ENCODE peak calls at places on chromosomes 6 and 20, in four cellular contexts. I is K562, E is HepG2, P is GM12878. X is an unnamed sample.

GRCh38 chr6:15246217-15247211 is 645 bp downstream of the JARID2 start:
- DNase-seq in I (no peak), E (no peak), P (no peak), X (no peak)

GRCh38 chr6:168147205-168147738 is 68.3 kb upstream of the FRMD1 start:
- DNase-seq in I (no peak), E (no peak), P (no peak), X (no peak)

GRCh38 chr20:23585808-23586734 is 17.8 kb upstream of the CST9L start:
- DNase-seq in I (no peak), E (peak; percentile 96), P (no peak), X (no peak)

GRCh38 chr6:130829333-130829910 is 2.2 kb downstream of the SMLR1 start:
- DNase-seq in I (no peak), E (no peak), P (no peak), X (no peak)

GRCh38 chr20:12466915-12467314 is 541.9 kb upstream of the SPTLC3 start:
- DNase-seq in I (no peak), E (no peak), P (no peak), X (peak; percentile 37)

GRCh38 chr6:5478380-5478779 is 217.1 kb downstream of the FARS2 start:
- DNase-seq in I (no peak), E (no peak), P (no peak), X (no peak)

GRCh38 chr20:52481443-52481842 is 289.9 kb upstream of the ZFP64 start:
- DNase-seq in I (no peak), E (no peak), P (no peak), X (no peak)

GRCh38 chr6:36847152-36847551 is 7.9 kb upstream of the CPNE5 start:
- DNase-seq in I (no peak), E (no peak), P (no peak), X (no peak)

GRCh38 chr20:46358336-46359058 is 47.9 kb downstream of the ELMO2 start:
- DNase-seq in I (no peak), E (no peak), P (no peak), X (no peak)

GRCh38 chr6:118080547-118080946 is 173.5 kb downstream of the SLC35F1 start:
- DNase-seq in I (no peak), E (no peak), P (no peak), X (peak; percentile 60)

GRCh38 chr6:112827793-112828192 is 480.7 kb downstream of the RFPL4B start:
- DNase-seq in I (no peak), E (no peak), P (peak; percentile 62), X (no peak)

GRCh38 chr6:68343901-68344300 is 291.2 kb upstream of the ADGRB3 start:
- DNase-seq in I (peak; percentile 57), E (peak; percentile 26), P (no peak), X (peak; percentile 91)

GRCh38 chr6:44012078-44012493 is 115.2 kb downstream of the MRPL14 start:
- DNase-seq in I (no peak), E (no peak), P (no peak), X (no peak)

GRCh38 chr6:16296061-16296670 is 57.8 kb downstream of the GMPR start:
- DNase-seq in I (no peak), E (no peak), P (no peak), X (no peak)

GRCh38 chr6:142716097-142716496 is 228.9 kb downstream of the HIVEP2 start:
- DNase-seq in I (no peak), E (peak; percentile 81), P (no peak), X (peak; percentile 23)

GRCh38 chr20:51497542-51498467 is 44.7 kb downstream of the NFATC2 start:
- DNase-seq in I (no peak), E (no peak), P (peak; percentile 26), X (no peak)

GRCh38 chr20:22216984-22217383 is 367.4 kb downstream of the FOXA2 start:
- DNase-seq in I (no peak), E (no peak), P (no peak), X (no peak)

GRCh38 chr6:24763578-24763977 is 11.2 kb upstream of the GMNN start:
- DNase-seq in I (no peak), E (no peak), P (no peak), X (no peak)

GRCh38 chr6:145865175-145865574 is 50.6 kb upstream of the FBXO30 start:
- DNase-seq in I (no peak), E (no peak), P (no peak), X (no peak)

GRCh38 chr6:149079911-149080501 is 237.5 kb upstream of the TAB2 start:
- DNase-seq in I (no peak), E (no peak), P (no peak), X (no peak)

DNA sequence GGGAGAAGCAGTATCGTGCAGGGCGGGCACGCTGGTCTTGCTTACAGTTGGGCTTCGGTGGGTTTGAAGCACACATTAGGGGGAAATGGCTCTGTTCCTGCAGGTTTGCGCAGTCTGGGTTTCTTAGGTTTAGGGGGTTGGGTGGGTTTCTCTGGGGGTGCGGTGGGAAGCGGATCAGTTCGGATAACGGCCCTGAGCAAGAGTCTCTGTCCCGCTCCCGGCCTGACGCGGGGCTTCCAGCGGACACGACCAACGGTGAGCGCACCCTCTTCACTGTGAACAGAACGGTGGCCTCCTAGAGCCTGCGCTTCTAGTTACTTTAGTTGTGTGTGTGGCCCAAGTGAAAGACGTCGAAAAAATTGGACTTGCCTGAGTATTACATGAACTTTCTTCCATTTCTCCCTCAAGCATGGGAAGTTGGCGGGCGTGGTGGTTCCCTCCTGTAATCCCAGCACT is 635 bp upstream of the ELOVL2 start:
- DNase-seq in I (no peak), E (no peak), P (no peak), X (peak; percentile 47)
- H2AFZ ChIP-seq in I (peak overlapping the region; percentile 83), E (no peak overlapping the region), P (no peak overlapping the region), X (peak overlapping the region; percentile 95)

GRCh38 chr6:116060572-116061283 is at the start of gene FRK:
- DNase-seq in I (no peak), E (peak; percentile 93), P (no peak), X (peak; percentile 49)
- TF ChIP-seq JUNB in I (no peak), E (no peak), P (no peak), X (no peak)

GRCh38 chr20:20371133-20371532 is 3.2 kb downstream of the INSM1 start:
- DNase-seq in I (no peak), E (no peak), P (no peak), X (peak; percentile 46)

GRCh38 chr20:20370087-20370575 is 2.2 kb downstream of the INSM1 start:
- DNase-seq in I (no peak), E (no peak), P (no peak), X (peak; percentile 39)

GRCh38 chr20:20367681-20368413 is at the start of gene INSM1:
- DNase-seq in I (no peak), E (no peak), P (no peak), X (peak; percentile 75)

GRCh38 chr20:20368414-20369352 is 779 bp downstream of the INSM1 start:
- DNase-seq in I (no peak), E (no peak), P (no peak), X (peak; percentile 10)

GRCh38 chr20:20369353-20370086 is 1.6 kb downstream of the INSM1 start:
- DNase-seq in I (no peak), E (no peak), P (no peak), X (peak; percentile 72)
- H2AFZ ChIP-seq in I (no peak overlapping the region), E (no peak overlapping the region), P (no peak overlapping the region), X (peak overlapping the region; percentile 94)

DNA sequence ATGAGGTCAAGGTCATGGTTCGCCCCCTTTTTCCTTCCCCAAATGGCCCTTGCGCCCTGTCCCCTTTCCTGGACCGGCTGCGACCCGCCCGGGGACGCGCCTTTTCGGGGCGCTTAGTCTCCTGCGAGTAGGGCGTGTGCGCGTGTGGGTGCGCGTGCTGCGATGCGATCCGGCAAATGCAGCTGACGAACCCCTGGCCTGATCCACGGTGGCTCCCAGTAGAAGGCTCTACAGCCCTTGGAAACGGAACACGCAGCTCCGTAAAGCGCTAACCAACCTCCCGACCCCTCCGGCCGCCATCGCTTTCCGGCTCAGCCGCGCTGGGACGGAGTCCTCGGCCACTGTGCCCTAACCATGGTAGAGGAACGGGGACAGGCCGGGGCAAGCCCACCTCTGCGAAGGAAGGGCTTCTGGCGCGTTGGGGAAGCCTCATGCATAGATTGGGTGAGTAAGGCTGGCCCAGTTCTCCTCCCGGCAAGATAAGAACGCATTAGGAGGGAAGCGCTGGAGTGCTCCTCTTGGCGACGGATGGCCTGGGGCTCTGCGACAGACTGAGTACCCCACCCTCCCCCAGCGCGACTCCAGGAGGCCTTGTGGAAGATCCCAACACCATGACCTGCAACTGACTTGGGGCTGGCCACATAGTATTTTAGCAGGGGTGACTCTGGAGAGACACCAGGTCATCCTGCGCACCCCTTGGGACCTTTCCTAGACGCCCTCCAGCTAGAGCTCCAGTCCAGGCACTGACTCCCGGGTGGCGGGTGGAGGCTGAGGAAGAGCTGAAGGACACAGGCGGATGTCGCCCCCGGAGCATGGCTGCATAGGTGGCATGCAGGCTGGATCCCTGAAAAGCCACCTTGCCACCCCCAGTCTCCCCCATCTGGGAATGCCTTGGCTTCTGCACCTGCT is 1.1 kb upstream of the SLC4A11 start:
- DNase-seq in I (peak; percentile 37), E (no peak), P (no peak), X (peak; percentile 60)
- TF ChIP-seq JUNB in I (no peak), E (no peak), P (no peak), X (no peak)

GRCh38 chr6:23412770-23413169 is 713.2 kb upstream of the NRSN1 start:
- DNase-seq in I (no peak), E (no peak), P (no peak), X (no peak)
- H2AFZ ChIP-seq in I (no peak overlapping the region), E (no peak overlapping the region), P (no peak overlapping the region), X (no peak overlapping the region)

DNA sequence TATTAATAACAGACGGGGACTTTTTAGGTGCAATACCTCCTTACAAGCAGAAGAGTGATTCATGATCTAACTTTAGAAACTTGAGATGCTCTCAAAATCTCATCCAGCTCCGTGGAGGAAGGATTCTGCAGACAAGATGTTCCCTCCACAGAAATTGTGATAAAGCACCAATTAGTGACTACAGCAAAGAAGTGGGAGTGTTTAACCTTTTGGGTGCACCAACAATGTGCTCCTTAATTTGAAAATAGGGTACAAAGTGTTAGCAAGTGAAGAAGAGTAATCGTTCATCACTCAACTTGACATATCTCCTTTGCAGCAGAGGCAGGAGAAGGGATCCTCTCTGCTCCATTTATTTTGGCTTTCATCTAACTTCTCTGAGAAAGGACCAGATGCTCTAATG is 22.8 kb upstream of the SCP2D1 start:
- DNase-seq in I (no peak), E (no peak), P (no peak), X (no peak)
- TF ChIP-seq JUNB in I (no peak), E (no peak), P (no peak), X (no peak)

X was measured in GM23338.